ENCODE peak calls at places on chromosomes 13 and 19, in six cellular contexts. R, T, A, U, F and O are unnamed samples.

GRCh38 chr19:14350302-14350701 is 30.9 kb upstream of the ADGRE5 start:
- DNase-seq in F (no peak), R (no peak), T (no peak), U (no peak), A (no peak), O (no peak)

GRCh38 chr13:91721413-91721812 is 323.0 kb downstream of the GPC5 start:
- DNase-seq in R (no peak), F (no peak), T (no peak), U (no peak), A (no peak), O (no peak)

GRCh38 chr19:51320258-51320657 is 8.8 kb downstream of the IGLON5 start:
- DNase-seq in U (no peak), A (no peak), T (no peak), F (no peak), R (no peak), O (no peak)

GRCh38 chr19:45247136-45247535 is 1.9 kb upstream of the EXOC3L2 start:
- DNase-seq in R (no peak), T (no peak), U (no peak), A (no peak), F (no peak), O (no peak)

GRCh38 chr19:15265849-15266248 is 33.6 kb upstream of the EPHX3 start:
- DNase-seq in A (peak; percentile 85), F (peak; percentile 94), U (no peak), T (peak; percentile 81), R (peak; percentile 89), O (peak; percentile 34)

GRCh38 chr13:38348890-38349289 is 761 bp upstream of the UFM1 start:
- DNase-seq in T (no peak), R (no peak), F (peak; percentile 88), U (peak; percentile 47), A (no peak), O (peak; percentile 72)

GRCh38 chr19:18057557-18057956 is 29.2 kb downstream of the IL12RB1 start:
- DNase-seq in R (peak; percentile 24), A (no peak), F (peak; percentile 36), T (no peak), U (no peak), O (no peak)

GRCh38 chr19:35975608-35976214 is 19.3 kb upstream of the SDHAF1 start:
- DNase-seq in T (no peak), R (no peak), A (no peak), U (no peak), F (peak; percentile 56), O (peak; percentile 36)

GRCh38 chr19:36460046-36460445 is 29.3 kb downstream of the ZNF566 start:
- DNase-seq in F (peak; percentile 47), A (no peak), R (no peak), U (no peak), T (no peak), O (no peak)

GRCh38 chr13:41061914-41062837 is 867 bp downstream of the WBP4 start:
- DNase-seq in R (no peak), F (peak; percentile 87), T (no peak), A (no peak), U (no peak), O (peak; percentile 80)

GRCh38 chr13:42174344-42175162 is 97.4 kb upstream of the AKAP11 start:
- DNase-seq in R (no peak), A (no peak), T (no peak), F (peak; percentile 2), U (no peak), O (no peak)

GRCh38 chr13:101059803-101060202 is 356.5 kb downstream of the NALCN start:
- DNase-seq in A (no peak), F (no peak), R (no peak), U (no peak), T (no peak), O (no peak)

GRCh38 chr13:76980075-76980718 is 11.7 kb upstream of the CLN5 start:
- DNase-seq in U (peak; percentile 86), R (peak; percentile 76), T (peak; percentile 69), F (peak; percentile 78), A (no peak), O (peak; percentile 60)

GRCh38 chr13:101941095-101941777 is 460.6 kb downstream of the FGF14 start:
- DNase-seq in U (no peak), A (no peak), T (no peak), F (peak; percentile 16), R (no peak), O (peak; percentile 12)

GRCh38 chr19:50195224-50195623 is 8.2 kb upstream of the MYH14 start:
- DNase-seq in T (no peak), F (no peak), R (no peak), U (no peak), A (no peak), O (no peak)

GRCh38 chr19:31560771-31561080 is 211.5 kb upstream of the TSHZ3 start:
- DNase-seq in U (no peak), T (no peak), A (no peak), F (no peak), R (no peak), O (no peak)

DNA sequence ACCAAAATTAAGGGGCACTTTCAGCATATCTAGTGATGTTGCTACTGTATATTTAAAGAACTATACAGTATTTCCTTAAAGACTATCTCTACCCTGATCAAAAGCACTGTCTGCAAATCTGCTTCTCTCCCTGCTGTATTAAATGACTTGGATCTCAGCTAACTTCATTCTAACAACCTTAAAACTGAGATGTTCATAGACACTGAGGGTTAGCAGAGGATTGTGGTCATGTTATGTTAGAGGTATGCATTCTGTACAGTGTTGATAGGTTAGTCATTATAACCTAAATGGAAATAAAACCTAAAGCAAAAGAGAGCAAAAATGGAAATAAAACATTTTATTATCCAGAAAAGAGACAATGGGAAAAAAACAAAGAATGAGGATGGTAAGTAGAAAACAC is 9.9 kb downstream of the GPR183 start:
- DNase-seq in F (no peak), T (no peak), R (no peak), U (no peak), A (no peak), O (no peak)
- H3K4me3 ChIP-seq in F (no peak overlapping the region), T (no peak overlapping the region), R (no peak overlapping the region), U (peak overlapping the region; percentile 10), A (no peak overlapping the region), O (no peak overlapping the region)

GRCh38 chr19:27674701-27675100 is 1538.2 kb downstream of the UQCRFS1 start:
- DNase-seq in A (no peak), T (no peak), R (no peak), F (no peak), U (no peak), O (no peak)

GRCh38 chr19:27673986-27674385 is 1539.0 kb downstream of the UQCRFS1 start:
- DNase-seq in F (no peak), T (no peak), R (no peak), U (no peak), A (no peak), O (no peak)

GRCh38 chr19:27676877-27677276 is 1536.1 kb downstream of the UQCRFS1 start:
- DNase-seq in F (no peak), U (no peak), T (no peak), R (peak; percentile 53), A (no peak), O (no peak)

GRCh38 chr19:27676334-27676733 is 1536.6 kb downstream of the UQCRFS1 start:
- DNase-seq in F (no peak), R (no peak), A (no peak), U (no peak), T (no peak), O (no peak)

GRCh38 chr19:27675771-27676170 is 1537.2 kb downstream of the UQCRFS1 start:
- DNase-seq in A (no peak), F (no peak), R (no peak), U (no peak), T (no peak), O (no peak)
- H3K4me3 ChIP-seq in A (no peak overlapping the region), F (no peak overlapping the region), R (no peak overlapping the region), U (no peak overlapping the region), T (no peak overlapping the region), O (no peak overlapping the region)

DNA sequence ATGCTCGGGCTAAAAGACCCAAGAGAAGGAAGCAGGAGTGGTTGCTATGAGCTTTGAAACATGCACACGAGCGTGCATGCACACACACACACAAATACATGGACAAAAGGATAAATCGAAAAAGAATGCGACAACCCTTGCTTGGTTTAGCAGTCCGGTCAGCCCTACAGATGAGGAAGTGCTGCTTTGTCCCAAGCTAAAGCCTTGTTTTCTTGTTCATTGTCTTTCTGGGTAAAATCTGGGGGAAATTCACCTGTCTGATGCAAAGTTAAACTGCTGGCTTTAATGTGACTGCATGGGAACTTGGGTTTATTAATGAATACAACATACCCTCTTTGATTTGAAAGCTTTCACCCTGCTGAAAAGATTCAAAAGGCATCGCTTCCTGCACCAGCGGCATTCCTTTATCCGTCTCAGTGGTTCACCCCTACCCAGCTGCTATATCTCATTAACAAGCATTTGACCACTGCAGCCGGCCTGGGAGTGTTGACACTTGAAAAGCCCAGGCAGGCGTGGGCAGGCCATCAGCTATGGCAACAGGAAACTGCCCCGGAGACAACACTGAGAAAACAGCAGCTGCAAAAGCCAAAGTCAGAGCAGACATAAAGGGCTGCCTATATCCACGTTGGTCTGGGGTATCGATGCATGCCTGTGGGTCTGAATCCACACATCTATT is 301.7 kb downstream of the NDFIP2 start:
- DNase-seq in R (peak; percentile 77), T (no peak), U (no peak), F (no peak), A (no peak), O (peak; percentile 64)
- H3K4me3 ChIP-seq in R (peak overlapping the region; percentile 9), T (no peak overlapping the region), U (no peak overlapping the region), F (no peak overlapping the region), A (no peak overlapping the region), O (no peak overlapping the region)

GRCh38 chr19:3179739-3180293 is 1.2 kb downstream of the S1PR4 start:
- DNase-seq in R (no peak), U (no peak), T (no peak), A (no peak), F (no peak), O (no peak)

GRCh38 chr19:3176715-3177501 is 1.7 kb upstream of the S1PR4 start:
- DNase-seq in F (peak; percentile 91), U (peak; percentile 88), T (no peak), R (no peak), A (no peak), O (peak; percentile 95)

GRCh38 chr19:3175761-3176714 is 2.5 kb upstream of the S1PR4 start:
- DNase-seq in A (peak; percentile 62), T (no peak), U (peak; percentile 75), R (no peak), F (peak; percentile 89), O (peak; percentile 96)

GRCh38 chr19:3178377-3178972 is at the start of gene S1PR4:
- DNase-seq in U (peak; percentile 84), F (no peak), A (no peak), R (no peak), T (no peak), O (no peak)

GRCh38 chr19:3178973-3179738 is 587 bp downstream of the S1PR4 start:
- DNase-seq in T (no peak), A (no peak), U (no peak), R (no peak), F (no peak), O (no peak)
- H3K4me3 ChIP-seq in T (peak overlapping the region; percentile 51), A (no peak overlapping the region), U (peak overlapping the region; percentile 94), R (peak overlapping the region; percentile 0), F (no peak overlapping the region), O (no peak overlapping the region)

DNA sequence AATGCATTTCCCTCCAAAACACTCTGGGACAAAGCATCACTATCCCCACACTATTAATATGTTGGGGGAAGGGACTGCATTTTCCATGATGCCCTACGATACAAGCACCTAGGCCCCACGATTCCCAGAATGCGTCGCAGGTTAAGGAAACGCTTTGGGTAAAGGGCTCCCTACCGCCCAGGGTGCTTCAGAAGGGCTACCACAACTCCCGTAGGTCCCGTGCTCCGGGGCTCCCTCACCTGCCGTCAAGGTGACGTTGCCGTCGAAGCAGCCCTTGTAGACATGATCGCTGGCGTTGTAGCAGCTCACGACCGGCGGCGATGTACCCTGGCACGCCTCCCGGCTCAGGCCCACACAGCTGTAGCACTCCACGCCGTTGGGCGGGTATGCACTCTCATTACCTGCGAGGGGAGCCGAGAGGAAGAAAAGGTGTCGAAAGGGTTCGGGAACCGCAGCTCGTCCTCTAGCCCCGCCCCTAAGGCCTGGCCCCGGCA is 2.5 kb downstream of the LYPD3 start:
- DNase-seq in T (no peak), U (no peak), R (no peak), A (no peak), F (no peak), O (no peak)
- H3K4me3 ChIP-seq in T (peak overlapping the region; percentile 84), U (peak overlapping the region; percentile 94), R (peak overlapping the region; percentile 66), A (peak overlapping the region; percentile 53), F (peak overlapping the region; percentile 98), O (peak overlapping the region; percentile 91)